ENCODE peak calls at places on chromosomes 1 and 21, in five cellular contexts. H is lung, Q is K562, W is neural progenitor cell, P is ascending aorta. Z is an unnamed sample.

GRCh38 chr1:95207223-95207935 is 26.6 kb upstream of the RWDD3 start:
- DNase-seq in H (no peak), Q (no peak), W (no peak), P (no peak), Z (no peak)

GRCh38 chr1:145837658-145838057 is 7.8 kb upstream of the NUDT17 start:
- DNase-seq in H (no peak), Q (no peak), W (no peak), P (no peak), Z (no peak)

GRCh38 chr1:202438393-202439174 is 90.1 kb downstream of the PPP1R12B start:
- DNase-seq in H (no peak), Q (no peak), W (no peak), P (no peak), Z (peak; percentile 53)

GRCh38 chr1:69919129-69919921 is 286.1 kb downstream of the LRRC40 start:
- DNase-seq in H (no peak), Q (no peak), W (no peak), P (no peak), Z (peak; percentile 63)

GRCh38 chr1:34984435-34985062 is 598 bp downstream of the TMEM35B start:
- DNase-seq in H (peak; percentile 49), Q (peak; percentile 64), W (peak; percentile 39), P (no peak), Z (peak; percentile 78)

GRCh38 chr1:232613752-232614381 is 16.1 kb downstream of the SIPA1L2 start:
- DNase-seq in H (no peak), Q (no peak), W (no peak), P (no peak), Z (no peak)

GRCh38 chr1:23593042-23593521 is 33.8 kb upstream of the ID3 start:
- DNase-seq in H (no peak), Q (no peak), W (no peak), P (no peak), Z (no peak)

GRCh38 chr1:16183157-16183556 is 27.3 kb upstream of the EPHA2 start:
- DNase-seq in H (peak; percentile 88), Q (no peak), W (no peak), P (no peak), Z (peak; percentile 80)

GRCh38 chr1:53219711-53220110 is 723 bp downstream of the CZIB start:
- DNase-seq in H (no peak), Q (no peak), W (no peak), P (no peak), Z (no peak)

GRCh38 chr1:201320168-201320842 is 37.0 kb downstream of the PKP1 start:
- DNase-seq in H (no peak), Q (no peak), W (no peak), P (no peak), Z (peak; percentile 46)

GRCh38 chr1:24438423-24438901 is 22.9 kb downstream of the NIPAL3 start:
- DNase-seq in H (no peak), Q (peak; percentile 41), W (peak; percentile 56), P (no peak), Z (peak; percentile 77)

DNA sequence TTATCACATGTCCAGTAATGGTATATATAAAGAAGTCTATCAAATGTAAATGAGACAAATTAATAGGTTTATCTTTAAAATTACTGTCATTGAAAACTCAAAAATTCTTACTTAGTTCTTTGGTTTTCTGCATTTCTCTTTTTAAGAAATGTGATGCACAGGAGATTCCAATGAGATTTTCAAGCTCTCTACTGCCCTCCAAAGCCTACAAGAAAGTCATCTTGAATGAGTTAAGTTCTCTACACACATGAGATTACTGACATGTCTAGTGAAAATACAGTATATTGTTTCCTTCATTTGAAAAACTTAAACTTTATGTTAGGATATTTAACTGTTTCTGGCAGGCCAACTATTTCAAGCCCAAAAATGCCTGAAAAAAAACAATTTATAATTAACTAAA is 68.8 kb downstream of the ITGB3BP start:
- DNase-seq in H (no peak), Q (no peak), W (peak; percentile 39), P (no peak), Z (no peak)
- TF ChIP-seq CTCF in H (no peak), Q (no peak), W (peak; percentile 44), P (no peak), Z (no peak)

GRCh38 chr1:18927654-18928272 is 25.4 kb upstream of the ALDH4A1 start:
- DNase-seq in H (no peak), Q (no peak), W (no peak), P (no peak), Z (no peak)
- H3K4me3 ChIP-seq in H (no peak overlapping the region), Q (no peak overlapping the region), W (no peak overlapping the region), P (no peak overlapping the region), Z (no peak overlapping the region)

GRCh38 chr21:31943586-31943985 is 70.8 kb downstream of the HUNK start:
- DNase-seq in H (no peak), Q (no peak), W (no peak), P (no peak), Z (no peak)
- H3K4me1 ChIP-seq in H (no peaks in the 10 kb centered on the region), Q (peaks cover 5% of the 10 kb centered on the region), W (peaks cover 6% of the 10 kb centered on the region), P (no peaks in the 10 kb centered on the region), Z (peaks cover 15% of the 10 kb centered on the region)

GRCh38 chr1:155226188-155226909 is 17.9 kb downstream of the MTX1 start:
- DNase-seq in H (peak; percentile 65), Q (peak; percentile 69), W (peak; percentile 83), P (no peak), Z (peak; percentile 90)

GRCh38 chr1:155228096-155228427 is 19.6 kb downstream of the MTX1 start:
- DNase-seq in H (no peak), Q (no peak), W (no peak), P (no peak), Z (no peak)

GRCh38 chr1:155227261-155228095 is 19.0 kb downstream of the MTX1 start:
- DNase-seq in H (peak; percentile 97), Q (peak; percentile 100), W (peak; percentile 99), P (peak; percentile 96), Z (peak; percentile 99)

GRCh38 chr1:155223017-155223416 is 14.5 kb downstream of the MTX1 start:
- DNase-seq in H (no peak), Q (peak; percentile 6), W (no peak), P (no peak), Z (no peak)

DNA sequence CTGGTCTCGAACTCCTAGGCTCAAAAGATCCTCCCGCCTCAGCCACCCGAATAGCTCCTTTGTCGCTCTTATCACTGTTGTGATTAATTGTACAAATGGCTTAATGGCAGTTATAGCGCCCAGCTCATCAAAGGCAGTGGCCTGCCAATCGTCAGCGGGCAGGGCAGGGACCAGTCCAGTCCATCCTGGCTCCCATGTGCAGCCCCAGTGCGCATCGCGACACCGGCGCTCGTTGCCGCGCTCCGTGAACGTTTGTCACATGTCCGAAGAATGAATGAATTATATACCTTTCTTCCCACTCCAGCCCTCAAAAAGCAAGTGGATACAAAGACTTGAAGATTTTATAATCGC is 18.4 kb downstream of the MTX1 start:
- DNase-seq in H (no peak), Q (peak; percentile 61), W (peak; percentile 88), P (no peak), Z (no peak)
- TF ChIP-seq CTCF in H (no peak), Q (no peak), W (peak; percentile 4), P (no peak), Z (no peak)

GRCh38 chr1:78007677-78008341 is 3.1 kb downstream of the DNAJB4 start:
- DNase-seq in H (no peak), Q (no peak), W (no peak), P (no peak), Z (no peak)

GRCh38 chr1:78015148-78015547 is 10.4 kb downstream of the DNAJB4 start:
- DNase-seq in H (no peak), Q (no peak), W (no peak), P (no peak), Z (no peak)

GRCh38 chr1:78009836-78010235 is 5.1 kb downstream of the DNAJB4 start:
- DNase-seq in H (no peak), Q (no peak), W (no peak), P (no peak), Z (no peak)

GRCh38 chr1:78009276-78009675 is 4.5 kb downstream of the DNAJB4 start:
- DNase-seq in H (no peak), Q (no peak), W (no peak), P (no peak), Z (no peak)

DNA sequence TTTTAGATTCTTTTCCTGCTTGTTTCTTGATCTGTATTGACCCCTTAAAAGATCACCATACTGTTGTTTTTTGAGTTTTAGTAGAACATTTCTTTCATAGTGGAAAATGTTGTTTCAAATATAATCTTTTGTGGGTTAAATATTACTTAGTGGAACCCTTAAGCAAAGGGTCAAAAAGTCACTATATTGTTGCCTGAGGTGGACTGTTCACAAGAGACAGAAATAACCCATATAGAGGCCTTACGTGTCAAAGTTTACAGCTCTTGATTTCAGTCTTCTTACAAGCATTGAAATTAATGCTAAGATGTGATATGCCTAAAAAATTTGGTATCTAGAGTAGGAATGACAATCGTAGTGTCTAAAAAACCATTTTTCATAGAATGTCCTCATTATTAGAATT is 6.3 kb downstream of the DNAJB4 start:
- DNase-seq in H (no peak), Q (no peak), W (no peak), P (no peak), Z (no peak)
- H3K4me3 ChIP-seq in H (no peak overlapping the region), Q (no peak overlapping the region), W (no peak overlapping the region), P (peak overlapping the region; percentile 74), Z (no peak overlapping the region)